ENCODE peak calls at places on chromosomes 6 and 20, in six cellular contexts. A is stromal cell of bone marrow, Y is non-pigmented ciliary epithelial cell, G is lung, U is renal cortical epithelial cell, O is iris pigment epithelial cell. F is an unnamed sample.

GRCh38 chr20:58605292-58606065 is 45.6 kb upstream of the STX16 start:
- DNase-seq in A (no peak), Y (no peak), G (no peak), U (no peak), O (no peak), F (no peak)

GRCh38 chr6:41426438-41426851 is 91.0 kb downstream of the NCR2 start:
- DNase-seq in A (no peak), Y (no peak), G (no peak), U (no peak), O (no peak), F (no peak)

GRCh38 chr6:81816387-81816786 is 63.9 kb upstream of the TENT5A start:
- DNase-seq in A (no peak), Y (no peak), G (no peak), U (no peak), O (no peak), F (no peak)

GRCh38 chr6:108707328-108707976 is 140.8 kb upstream of the ARMC2 start:
- DNase-seq in A (no peak), Y (no peak), G (no peak), U (peak), O (peak), F (no peak)

GRCh38 chr6:122501475-122501874 is 29.9 kb upstream of the SERINC1 start:
- DNase-seq in A (no peak), Y (no peak), G (no peak), U (no peak), O (no peak), F (no peak)

GRCh38 chr6:123055266-123055665 is 59.2 kb downstream of the CLVS2 start:
- DNase-seq in A (no peak), Y (no peak), G (no peak), U (no peak), O (no peak), F (no peak)

GRCh38 chr6:106099235-106099537 is 13.1 kb downstream of the PRDM1 start:
- DNase-seq in A (no peak), Y (no peak), G (no peak), U (no peak), O (no peak), F (no peak)

GRCh38 chr6:4806308-4807190 is 30.3 kb downstream of the CDYL start:
- DNase-seq in A (no peak), Y (no peak), G (no peak), U (no peak), O (peak), F (no peak)

GRCh38 chr20:18056174-18057105 is 1.3 kb downstream of the OVOL2 start:
- DNase-seq in A (no peak), Y (no peak), G (peak), U (no peak), O (peak), F (no peak)

GRCh38 chr20:23419995-23420901 is 1.0 kb downstream of the NAPB start:
- DNase-seq in A (peak), Y (peak), G (peak), U (peak), O (peak), F (no peak)

GRCh38 chr6:34513628-34514027 is 42.5 kb downstream of the SPDEF start:
- DNase-seq in A (no peak), Y (no peak), G (no peak), U (no peak), O (no peak), F (no peak)

GRCh38 chr6:125827788-125828313 is 37.1 kb downstream of the NCOA7 start:
- DNase-seq in A (no peak), Y (no peak), G (no peak), U (no peak), O (no peak), F (no peak)

GRCh38 chr20:48648482-48649051 is 179.2 kb downstream of the PREX1 start:
- DNase-seq in A (no peak), Y (no peak), G (no peak), U (no peak), O (no peak), F (no peak)

GRCh38 chr6:125332664-125333063 is 30.9 kb upstream of the HDDC2 start:
- DNase-seq in A (no peak), Y (no peak), G (no peak), U (no peak), O (no peak), F (no peak)

GRCh38 chr6:81748946-81749345 is 3.5 kb downstream of the TENT5A start:
- DNase-seq in A (no peak), Y (no peak), G (no peak), U (no peak), O (no peak), F (no peak)

GRCh38 chr20:41175201-41175651 is 37.9 kb downstream of the PLCG1 start:
- DNase-seq in A (no peak), Y (no peak), G (peak), U (no peak), O (no peak), F (no peak)

GRCh38 chr6:311679-312220 is 19.5 kb downstream of the DUSP22 start:
- DNase-seq in A (no peak), Y (no peak), G (no peak), U (no peak), O (no peak), F (no peak)

GRCh38 chr6:149129401-149130077 is 188.0 kb upstream of the TAB2 start:
- DNase-seq in A (peak), Y (no peak), G (no peak), U (peak), O (peak), F (peak)

GRCh38 chr6:1798303-1798964 is 188.7 kb downstream of the FOXC1 start:
- DNase-seq in A (no peak), Y (no peak), G (no peak), U (no peak), O (peak), F (no peak)

F was measured in HS-5.